ENCODE peak calls at places on chromosome 22, in four cellular contexts. U, E, B and Y are unnamed samples.

GRCh38 chr22:39243443-39244072 is 1.2 kb downstream of the PDGFB start:
- DNase-seq in U (no peak), E (peak), B (no peak), Y (no peak)

GRCh38 chr22:43007519-43008102 is 7.3 kb downstream of the PACSIN2 start:
- DNase-seq in U (peak), E (no peak), B (no peak), Y (peak)

GRCh38 chr22:37675930-37676571 is 615 bp downstream of the LGALS1 start:
- DNase-seq in U (no peak), E (no peak), B (no peak), Y (peak)

GRCh38 chr22:17562906-17563870 is at the start of gene SLC25A18:
- DNase-seq in U (no peak), E (no peak), B (no peak), Y (no peak)

GRCh38 chr22:42439821-42440674 is 7.8 kb upstream of the NFAM1 start:
- DNase-seq in U (peak), E (no peak), B (no peak), Y (no peak)

GRCh38 chr22:19969141-19969928 is 27.7 kb upstream of the TXNRD2 start:
- DNase-seq in U (no peak), E (no peak), B (no peak), Y (no peak)

GRCh38 chr22:22463855-22464540 is 44.5 kb downstream of the ZNF280B start:
- DNase-seq in U (peak), E (peak), B (no peak), Y (peak)

GRCh38 chr22:49268924-49269323 is 558.7 kb downstream of the BRD1 start:
- DNase-seq in U (no peak), E (no peak), B (peak), Y (no peak)

GRCh38 chr22:43477966-43478365 is 66.2 kb downstream of the MPPED1 start:
- DNase-seq in U (no peak), E (no peak), B (no peak), Y (no peak)

GRCh38 chr22:27461470-27461869 is 340.1 kb downstream of the MN1 start:
- DNase-seq in U (peak), E (peak), B (no peak), Y (peak)

GRCh38 chr22:42901790-42902508 is 44.9 kb upstream of the ARFGAP3 start:
- DNase-seq in U (no peak), E (no peak), B (no peak), Y (no peak)

GRCh38 chr22:37223965-37224551 is 11.8 kb upstream of the SSTR3 start:
- DNase-seq in U (no peak), E (no peak), B (no peak), Y (no peak)

GRCh38 chr22:20429254-20430100 is 8.1 kb downstream of the SCARF2 start:
- DNase-seq in U (no peak), E (peak), B (no peak), Y (no peak)

GRCh38 chr22:23397008-23397617 is 183.0 kb downstream of the IGLL1 start:
- DNase-seq in U (no peak), E (no peak), B (no peak), Y (no peak)

GRCh38 chr22:21591695-21592094 is 24.2 kb downstream of the UBE2L3 start:
- DNase-seq in U (no peak), E (no peak), B (no peak), Y (no peak)

GRCh38 chr22:26805131-26805530 is 147.7 kb downstream of the MIAT start:
- DNase-seq in U (no peak), E (no peak), B (no peak), Y (no peak)

GRCh38 chr22:36879775-36880174 is 19.0 kb downstream of the NCF4 start:
- DNase-seq in U (no peak), E (no peak), B (no peak), Y (no peak)

GRCh38 chr22:27122561-27122960 is 465.2 kb downstream of the MIAT start:
- DNase-seq in U (no peak), E (no peak), B (peak), Y (no peak)

GRCh38 chr22:39344046-39344390 is 5.8 kb upstream of the SYNGR1 start:
- DNase-seq in U (no peak), E (no peak), B (no peak), Y (no peak)

GRCh38 chr22:39153220-39153860 is 860 bp upstream of the CBX7 start:
- DNase-seq in U (no peak), E (no peak), B (no peak), Y (no peak)

GRCh38 chr22:28030442-28030841 is 111.4 kb upstream of the PITPNB start:
- DNase-seq in U (no peak), E (no peak), B (peak), Y (no peak)

GRCh38 chr22:19180740-19181410 is 2.3 kb upstream of the SLC25A1 start:
- DNase-seq in U (no peak), E (no peak), B (no peak), Y (no peak)

GRCh38 chr22:38776086-38776485 is 17.9 kb downstream of the DNAL4 start:
- DNase-seq in U (no peak), E (no peak), B (no peak), Y (no peak)

GRCh38 chr22:26671317-26672059 is 14.1 kb downstream of the MIAT start:
- DNase-seq in U (no peak), E (no peak), B (no peak), Y (no peak)

GRCh38 chr22:42296381-42296853 is 26.0 kb upstream of the TCF20 start:
- DNase-seq in U (no peak), E (no peak), B (no peak), Y (no peak)

GRCh38 chr22:37843746-37844089 is 416 bp downstream of the ANKRD54 start:
- DNase-seq in U (no peak), E (no peak), B (no peak), Y (no peak)

GRCh38 chr22:38314992-38315800 is 2.0 kb downstream of the CSNK1E start:
- DNase-seq in U (no peak), E (no peak), B (no peak), Y (no peak)

GRCh38 chr22:38203855-38204497 is 2.2 kb downstream of the MAFF start:
- DNase-seq in U (peak), E (no peak), B (no peak), Y (no peak)

GRCh38 chr22:39684702-39685281 is 114.2 kb downstream of the CACNA1I start:
- DNase-seq in U (no peak), E (no peak), B (no peak), Y (no peak)

GRCh38 chr22:27381552-27381951 is 420.0 kb downstream of the MN1 start:
- DNase-seq in U (no peak), E (peak), B (no peak), Y (no peak)

DNA sequence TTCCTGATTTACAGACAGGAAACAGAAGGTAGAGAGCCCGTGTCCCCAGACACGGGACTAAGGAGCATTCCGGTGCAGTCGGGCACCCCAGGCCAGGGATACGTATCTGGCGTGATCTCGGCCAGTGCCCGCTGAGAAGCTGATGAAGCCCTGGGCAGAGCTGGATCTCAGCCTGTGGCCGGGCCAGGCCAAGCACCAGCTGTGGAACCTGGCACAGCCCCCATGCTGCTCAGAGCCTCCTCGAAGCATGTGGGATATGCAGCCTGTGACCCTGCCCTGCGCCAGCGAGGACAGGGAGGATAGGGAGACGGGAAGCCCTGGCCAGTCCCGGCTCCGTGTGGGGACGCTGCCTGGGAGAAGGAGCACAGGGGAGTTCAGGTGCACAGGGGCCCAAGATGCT is 10.2 kb downstream of the PRR5 start:
- DNase-seq in U (no peak), E (no peak), B (no peak), Y (no peak)
- TF ChIP-seq CTCF in U (no peak), E (no peak), B (no peak), Y (no peak)

GRCh38 chr22:33321466-33321865 is 263.3 kb upstream of the SYN3 start:
- DNase-seq in U (no peak), E (no peak), B (no peak), Y (no peak)
- TF ChIP-seq CTCF in U (no peak), E (no peak), B (no peak), Y (no peak)

DNA sequence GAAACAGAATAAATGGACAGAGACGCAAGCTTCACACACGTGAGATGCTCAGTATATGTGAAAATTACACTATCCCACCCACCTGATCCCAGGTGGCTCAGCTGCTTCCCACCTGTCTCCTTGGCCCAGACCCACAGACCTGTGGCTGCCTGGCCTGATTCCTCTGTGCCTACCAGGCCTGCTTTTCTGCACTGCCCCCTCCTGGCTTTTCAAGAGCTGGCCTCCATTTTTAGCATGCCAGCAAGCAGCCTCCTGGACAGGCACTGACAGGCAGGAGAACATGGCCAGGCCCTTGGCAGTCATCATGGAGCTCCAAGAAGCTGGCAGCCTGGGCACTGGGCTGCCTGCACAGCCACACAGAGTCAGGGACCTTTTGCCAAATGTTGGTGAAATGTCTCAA is 79.5 kb upstream of the HMGXB4 start:
- DNase-seq in U (no peak), E (no peak), B (no peak), Y (no peak)
- TF ChIP-seq CTCF in U (no peak), E (no peak), B (no peak), Y (no peak)

GRCh38 chr22:46902998-46903916 is 140.8 kb downstream of the TBC1D22A start:
- DNase-seq in U (no peak), E (no peak), B (peak), Y (no peak)
- TF ChIP-seq CTCF in U (peak), E (no peak), B (no peak), Y (no peak)

DNA sequence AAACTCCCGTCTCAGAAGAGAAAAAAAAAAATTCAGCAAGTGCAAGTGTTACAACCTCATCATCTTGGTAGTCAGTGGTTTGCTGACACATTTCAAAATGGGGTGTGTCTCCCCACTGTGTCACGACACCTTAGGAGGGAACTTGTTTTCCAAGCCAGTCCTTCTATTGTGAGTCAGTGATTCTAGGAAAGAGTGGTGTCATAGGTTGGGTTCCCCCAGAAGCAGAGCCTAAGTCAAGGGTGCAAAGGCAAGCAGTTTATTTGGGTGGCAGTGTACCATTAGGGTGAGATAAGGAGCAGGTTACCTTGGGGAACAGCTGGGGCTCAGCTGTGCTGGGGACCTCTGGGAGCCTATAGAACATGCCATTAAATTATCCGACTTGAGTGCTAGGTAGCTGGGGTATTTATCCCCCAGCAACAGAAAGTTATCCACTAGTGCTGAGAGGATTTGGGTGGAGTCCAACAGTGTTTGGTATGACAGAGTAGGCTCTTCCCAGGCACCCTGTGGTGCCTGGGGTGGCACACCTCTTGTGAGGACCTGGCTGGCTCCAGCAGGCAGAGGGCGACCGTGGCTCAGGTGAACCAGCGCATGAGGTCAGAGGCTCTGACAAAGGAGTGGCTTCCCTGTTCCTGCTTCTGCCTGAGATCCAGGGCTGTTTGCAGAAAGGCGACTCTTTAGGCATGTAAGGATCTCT is 41.7 kb downstream of the KIAA1671 start:
- DNase-seq in U (no peak), E (no peak), B (no peak), Y (peak)
- TF ChIP-seq CTCF in U (no peak), E (no peak), B (no peak), Y (no peak)

DNA sequence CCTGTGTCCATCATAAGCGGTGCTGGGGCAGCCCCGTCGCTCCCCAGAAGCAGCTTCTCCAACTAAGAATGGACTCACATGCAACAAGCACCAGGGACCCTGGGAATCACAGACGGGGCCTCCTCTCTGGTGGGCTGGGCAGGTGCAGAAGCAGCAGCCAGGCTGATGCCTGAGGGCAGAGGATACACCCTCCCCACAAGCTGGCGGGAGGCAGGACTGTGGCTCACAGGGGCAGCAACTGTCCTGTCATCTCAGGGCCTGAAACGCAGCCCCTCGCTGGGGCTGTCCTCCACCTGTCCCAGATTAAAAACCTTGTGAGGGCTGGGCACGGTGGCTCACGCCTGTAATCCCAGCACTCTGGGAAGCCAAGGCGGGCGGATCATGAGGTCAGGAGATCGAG is 3.1 kb upstream of the SBF1 start:
- DNase-seq in U (no peak), E (no peak), B (no peak), Y (no peak)
- TF ChIP-seq CTCF in U (no peak), E (no peak), B (no peak), Y (no peak)

GRCh38 chr22:30439226-30439625 is 13.7 kb downstream of the MTFP1 start:
- DNase-seq in U (no peak), E (no peak), B (no peak), Y (no peak)

GRCh38 chr22:30439836-30440235 is 14.3 kb downstream of the MTFP1 start:
- DNase-seq in U (no peak), E (no peak), B (no peak), Y (no peak)

GRCh38 chr22:30441088-30441487 is 15.5 kb downstream of the MTFP1 start:
- DNase-seq in U (no peak), E (no peak), B (no peak), Y (no peak)

GRCh38 chr22:30445438-30445936 is 19.9 kb downstream of the MTFP1 start:
- DNase-seq in U (no peak), E (no peak), B (no peak), Y (peak)

DNA sequence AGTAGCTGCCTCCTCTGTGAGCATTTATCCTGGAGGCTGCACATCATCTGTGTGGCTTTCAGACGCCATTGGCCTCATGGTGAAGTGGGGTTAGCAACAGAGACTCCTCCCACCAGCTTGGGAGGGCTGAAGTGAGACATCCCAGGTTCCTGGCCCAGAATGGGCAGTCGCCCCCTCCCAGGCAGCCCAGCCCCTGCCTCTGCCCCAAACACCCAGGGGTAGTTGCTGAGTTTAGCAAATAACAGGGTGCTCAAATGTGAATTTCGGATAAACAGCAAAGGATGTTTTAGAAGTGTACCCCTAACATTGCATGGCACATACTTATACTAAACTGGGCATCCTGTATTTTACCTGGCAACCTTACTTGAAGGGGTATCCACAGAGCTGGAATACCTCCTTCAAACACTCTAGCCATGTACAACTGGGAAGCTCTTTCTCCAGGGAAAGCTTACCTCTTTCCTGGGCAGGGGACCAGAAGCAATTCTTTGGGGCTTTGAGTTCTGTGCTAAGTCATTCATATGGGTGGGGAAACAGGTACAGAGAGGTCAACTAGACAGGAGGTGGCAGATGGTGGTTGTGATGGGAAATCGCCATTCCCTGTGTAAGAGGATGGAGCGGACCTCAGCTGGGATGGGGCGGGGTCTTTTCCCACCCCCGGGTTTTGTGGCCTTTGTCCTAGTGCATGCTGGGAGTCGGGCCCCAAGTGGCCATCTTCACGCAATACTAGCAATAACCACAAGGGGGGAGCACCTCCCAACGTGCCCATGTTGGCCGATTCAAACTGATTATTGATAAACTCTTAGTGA is 19.3 kb downstream of the MTFP1 start:
- DNase-seq in U (peak), E (peak), B (no peak), Y (peak)
- TF ChIP-seq CTCF in U (peak), E (peak), B (peak), Y (peak)

GRCh38 chr22:47197735-47198500 is 435.5 kb downstream of the TBC1D22A start:
- DNase-seq in U (no peak), E (no peak), B (peak), Y (no peak)

GRCh38 chr22:47199949-47200272 is 437.5 kb downstream of the TBC1D22A start:
- DNase-seq in U (no peak), E (no peak), B (no peak), Y (no peak)

GRCh38 chr22:47198801-47199251 is 436.4 kb downstream of the TBC1D22A start:
- DNase-seq in U (no peak), E (no peak), B (peak), Y (no peak)

GRCh38 chr22:47200273-47201051 is 438.0 kb downstream of the TBC1D22A start:
- DNase-seq in U (no peak), E (no peak), B (peak), Y (no peak)

GRCh38 chr22:47199261-47199948 is 437.0 kb downstream of the TBC1D22A start:
- DNase-seq in U (no peak), E (no peak), B (peak), Y (no peak)
- TF ChIP-seq CTCF in U (no peak), E (no peak), B (no peak), Y (no peak)

GRCh38 chr22:50621948-50622722 is 5.8 kb downstream of the ARSA start:
- DNase-seq in U (no peak), E (no peak), B (no peak), Y (no peak)
- TF ChIP-seq CTCF in U (peak), E (no peak), B (no peak), Y (peak)